ENCODE peak calls at places on chromosomes 11 and 22, in nine cellular contexts. H is body of pancreas, A is fibroblast of villous mesenchyme, O is esophagus squamous epithelium, Y is IMR-90, W is ovary, C is nephron progenitor cell, L is fibroblast of the aortic adventitia, Q is epithelial cell of esophagus. R is an unnamed sample.

GRCh38 chr11:61008971-61009370 is 37.5 kb downstream of the CD6 start:
- DNase-seq in W (no peak), O (no peak), H (no peak), C (no peak), Q (no peak), L (no peak), A (no peak), Y (no peak), R (no peak)

GRCh38 chr11:62538470-62539237 is 8.0 kb downstream of the AHNAK start:
- DNase-seq in H (no peak), A (no peak), C (no peak), L (no peak), Y (no peak), O (no peak), W (no peak), Q (no peak), R (peak; percentile 28)

GRCh38 chr11:7749456-7749855 is 43.2 kb upstream of the OVCH2 start:
- DNase-seq in A (no peak), O (no peak), L (peak; percentile 51), C (no peak), H (no peak), Y (no peak), W (no peak), Q (peak; percentile 73), R (no peak)

GRCh38 chr11:64809781-64810241 is 540 bp downstream of the MEN1 start:
- DNase-seq in Y (no peak), A (no peak), C (peak; percentile 71), O (no peak), W (no peak), Q (peak; percentile 77), H (peak; percentile 76), L (no peak), R (peak; percentile 16)

GRCh38 chr22:26635117-26635516 is 13.4 kb downstream of the CRYBA4 start:
- DNase-seq in L (no peak), Y (no peak), W (no peak), Q (no peak), O (no peak), C (no peak), H (no peak), A (no peak), R (no peak)

GRCh38 chr11:69637601-69637955 is 3.4 kb upstream of the CCND1 start:
- DNase-seq in A (no peak), O (no peak), Y (no peak), H (no peak), L (no peak), Q (no peak), W (no peak), C (no peak), R (no peak)

GRCh38 chr11:2807801-2808241 is 77.8 kb downstream of the CDKN1C start:
- DNase-seq in A (no peak), O (no peak), H (peak; percentile 18), Q (no peak), Y (no peak), L (no peak), W (peak; percentile 62), C (peak; percentile 1), R (no peak)

GRCh38 chr11:72821920-72822799 is 7.9 kb downstream of the ATG16L2 start:
- DNase-seq in Y (peak; percentile 84), A (peak; percentile 87), H (peak; percentile 93), W (peak; percentile 95), C (peak; percentile 97), L (peak; percentile 76), Q (peak; percentile 92), O (no peak), R (peak; percentile 85)

GRCh38 chr22:33470456-33470855 is 412.3 kb upstream of the SYN3 start:
- DNase-seq in A (no peak), Y (no peak), Q (no peak), C (no peak), O (no peak), H (no peak), L (no peak), W (no peak), R (no peak)

GRCh38 chr22:33464698-33465097 is 406.5 kb upstream of the SYN3 start:
- DNase-seq in W (no peak), C (no peak), Q (no peak), A (no peak), L (no peak), Y (no peak), O (no peak), H (no peak), R (no peak)

GRCh38 chr22:33465554-33465953 is 407.4 kb upstream of the SYN3 start:
- DNase-seq in H (no peak), C (no peak), L (no peak), W (no peak), Y (no peak), O (no peak), Q (no peak), A (no peak), R (no peak)

GRCh38 chr22:33467067-33467466 is 408.9 kb upstream of the SYN3 start:
- DNase-seq in H (no peak), W (no peak), Q (no peak), O (no peak), C (no peak), A (no peak), Y (no peak), L (peak; percentile 2), R (no peak)

DNA sequence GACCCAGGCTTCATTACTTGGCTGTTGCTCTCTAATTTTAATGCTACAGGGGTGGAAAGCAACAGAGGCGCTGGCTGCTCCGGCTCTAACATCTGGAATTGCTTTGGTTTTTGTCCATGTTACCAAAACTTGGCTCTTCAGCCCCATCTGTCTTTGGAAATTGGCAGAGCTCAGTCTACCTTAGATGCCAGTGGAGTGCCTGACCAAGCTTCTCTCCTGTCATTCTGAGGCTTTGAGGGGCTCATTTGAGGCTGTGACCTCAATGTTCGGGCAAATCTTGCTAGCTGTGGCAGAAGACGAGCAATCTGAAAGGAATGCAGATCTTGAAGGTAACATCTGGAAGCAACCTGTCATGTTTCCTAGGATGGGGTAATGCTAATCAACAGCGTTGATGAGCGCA is 409.5 kb upstream of the SYN3 start:
- DNase-seq in L (peak; percentile 42), C (no peak), Y (no peak), W (no peak), H (no peak), Q (no peak), A (peak; percentile 5), O (no peak), R (no peak)
- TF ChIP-seq CTCF in L (peak; percentile 43), C (no peak), Y (peak; percentile 10), W (no peak), H (no peak), Q (no peak), A (no peak), O (no peak), R (no peak)

GRCh38 chr11:57094206-57094940 is 87.4 kb upstream of the LRRC55 start:
- DNase-seq in Y (peak; percentile 21), Q (peak; percentile 62), L (no peak), O (no peak), A (peak; percentile 42), W (no peak), H (no peak), C (no peak), R (no peak)

GRCh38 chr11:57095417-57095816 is 86.3 kb upstream of the LRRC55 start:
- DNase-seq in A (no peak), O (no peak), C (no peak), W (no peak), H (no peak), L (no peak), Y (no peak), Q (peak; percentile 80), R (no peak)

GRCh38 chr11:57095896-57096295 is 85.9 kb upstream of the LRRC55 start:
- DNase-seq in L (no peak), A (no peak), Q (no peak), O (no peak), Y (no peak), C (no peak), W (no peak), H (no peak), R (no peak)

GRCh38 chr11:57087966-57088365 is 93.8 kb upstream of the LRRC55 start:
- DNase-seq in W (no peak), H (no peak), Q (no peak), O (no peak), A (no peak), C (no peak), Y (no peak), L (no peak), R (no peak)

GRCh38 chr11:57092028-57092698 is 89.6 kb upstream of the LRRC55 start:
- DNase-seq in C (no peak), O (no peak), W (no peak), H (no peak), Q (no peak), A (no peak), L (no peak), Y (no peak), R (no peak)
- TF ChIP-seq CTCF in C (no peak), O (no peak), W (no peak), H (no peak), Q (no peak), A (no peak), L (no peak), Y (no peak), R (no peak)

GRCh38 chr22:44728761-44729261 is 23.6 kb upstream of the ARHGAP8 start:
- DNase-seq in W (peak; percentile 64), Q (no peak), C (no peak), A (no peak), L (no peak), H (no peak), O (no peak), Y (no peak), R (no peak)

GRCh38 chr22:44727709-44728108 is 24.7 kb upstream of the ARHGAP8 start:
- DNase-seq in C (no peak), W (no peak), Y (no peak), Q (no peak), A (no peak), L (no peak), O (no peak), H (no peak), R (no peak)

GRCh38 chr22:44730490-44731356 is 21.7 kb upstream of the ARHGAP8 start:
- DNase-seq in Q (no peak), L (no peak), O (no peak), Y (no peak), H (no peak), A (no peak), W (no peak), C (no peak), R (no peak)

GRCh38 chr22:44730034-44730433 is 22.3 kb upstream of the ARHGAP8 start:
- DNase-seq in W (no peak), Q (no peak), H (no peak), O (no peak), C (no peak), L (no peak), Y (no peak), A (no peak), R (no peak)

GRCh38 chr22:44729391-44730012 is 22.9 kb upstream of the ARHGAP8 start:
- DNase-seq in Y (peak; percentile 71), O (no peak), W (peak; percentile 76), Q (no peak), A (peak; percentile 86), C (no peak), H (no peak), L (peak; percentile 61), R (no peak)
- TF ChIP-seq CTCF in Y (peak; percentile 44), O (no peak), W (peak; percentile 38), Q (no peak), A (peak; percentile 62), C (no peak), H (no peak), L (peak; percentile 45), R (no peak)

GRCh38 chr11:74490945-74491344 is 2.6 kb downstream of the LIPT2 start:
- DNase-seq in W (no peak), H (no peak), L (no peak), O (no peak), C (no peak), Y (no peak), A (no peak), Q (no peak), R (no peak)

GRCh38 chr11:74492084-74492483 is 1.4 kb downstream of the LIPT2 start:
- DNase-seq in Q (no peak), Y (no peak), L (no peak), A (no peak), C (no peak), O (no peak), H (no peak), W (no peak), R (no peak)

GRCh38 chr11:74485868-74486267 is 7.7 kb downstream of the LIPT2 start:
- DNase-seq in C (no peak), W (no peak), O (no peak), Y (no peak), L (no peak), A (no peak), H (no peak), Q (no peak), R (no peak)

GRCh38 chr11:74492974-74493815 is at the start of gene LIPT2:
- DNase-seq in Y (peak; percentile 95), C (peak; percentile 95), Q (peak; percentile 100), H (peak; percentile 99), A (peak; percentile 96), W (peak; percentile 96), L (peak; percentile 93), O (peak; percentile 92), R (peak; percentile 98)

GRCh38 chr11:74487875-74488274 is 5.6 kb downstream of the LIPT2 start:
- DNase-seq in A (peak; percentile 9), C (no peak), Y (no peak), H (no peak), L (no peak), Q (peak; percentile 33), W (no peak), O (no peak), R (peak; percentile 63)
- TF ChIP-seq CTCF in A (peak; percentile 26), C (no peak), Y (peak; percentile 14), H (peak; percentile 21), L (no peak), Q (no peak), W (no peak), O (no peak), R (peak; percentile 51)

R was measured in Calu3.